ENCODE peak calls at places on chromosome 19, in ten cellular contexts. X, U, L, M, C, N, Q, F, G and I are unnamed samples.

GRCh38 chr19:5030136-5030820 is 61.4 kb downstream of the KDM4B start:
- DNase-seq in M (no peak), Q (no peak), N (no peak), G (no peak), L (no peak), C (no peak), F (no peak), X (no peak), U (no peak), I (no peak)

GRCh38 chr19:7965259-7965841 is 21.9 kb upstream of the TIMM44 start:
- DNase-seq in U (no peak), L (no peak), N (no peak), X (no peak), G (no peak), F (no peak), M (peak; percentile 35), Q (no peak), C (no peak), I (no peak)

GRCh38 chr19:17441241-17442135 is 7.0 kb downstream of the TMEM221 start:
- DNase-seq in X (no peak), M (peak; percentile 43), U (no peak), Q (peak; percentile 69), G (peak; percentile 14), L (no peak), C (no peak), F (peak; percentile 41), N (no peak), I (no peak)

GRCh38 chr19:33740811-33741396 is 55.8 kb upstream of the KCTD15 start:
- DNase-seq in F (peak; percentile 58), L (peak; percentile 24), U (no peak), C (no peak), G (peak; percentile 23), X (no peak), M (peak; percentile 45), N (no peak), Q (peak; percentile 86), I (no peak)

GRCh38 chr19:28847468-28847867 is 365.5 kb downstream of the UQCRFS1 start:
- DNase-seq in N (no peak), C (no peak), M (no peak), Q (peak; percentile 56), G (no peak), X (no peak), L (no peak), U (no peak), F (peak; percentile 14), I (no peak)

GRCh38 chr19:7852851-7853759 is 21.1 kb downstream of the PRR36 start:
- DNase-seq in C (peak; percentile 64), U (peak; percentile 97), M (peak; percentile 86), L (peak; percentile 52), F (peak; percentile 66), X (peak; percentile 96), Q (peak; percentile 88), G (peak; percentile 97), N (peak; percentile 68), I (peak; percentile 91)

GRCh38 chr19:32407004-32407992 is 1.7 kb downstream of the DPY19L3 start:
- DNase-seq in N (peak; percentile 77), G (peak; percentile 77), L (peak; percentile 61), X (no peak), C (no peak), M (peak; percentile 3), F (peak; percentile 93), Q (peak; percentile 10), U (no peak), I (no peak)

GRCh38 chr19:34432797-34433196 is 4.6 kb downstream of the UBA2 start:
- DNase-seq in X (no peak), M (no peak), F (peak; percentile 3), U (no peak), L (peak; percentile 20), C (peak; percentile 58), G (no peak), Q (peak; percentile 18), N (no peak), I (no peak)

GRCh38 chr19:55005684-55006488 is 32.2 kb downstream of the GP6 start:
- DNase-seq in G (peak; percentile 63), Q (peak; percentile 94), U (no peak), X (no peak), N (no peak), F (peak; percentile 1), L (peak; percentile 46), M (peak; percentile 11), C (no peak), I (no peak)

GRCh38 chr19:8204961-8205360 is 4.2 kb upstream of the CERS4 start:
- DNase-seq in L (no peak), U (no peak), G (peak; percentile 95), M (peak; percentile 53), X (peak; percentile 73), F (no peak), N (no peak), C (no peak), Q (no peak), I (no peak)

GRCh38 chr19:14673088-14673487 is 1.6 kb downstream of the ADGRE3 start:
- DNase-seq in X (no peak), F (no peak), G (no peak), N (no peak), C (no peak), U (no peak), M (no peak), L (no peak), Q (no peak), I (no peak)
- H3K4me1 ChIP-seq in X (no peaks in the 10 kb centered on the region), F (no peaks in the 10 kb centered on the region), G (no peaks in the 10 kb centered on the region), N (no peaks in the 10 kb centered on the region), C (no peaks in the 10 kb centered on the region), U (no peaks in the 10 kb centered on the region), M (no peaks in the 10 kb centered on the region), L (no peaks in the 10 kb centered on the region), Q (no peaks in the 10 kb centered on the region), I (no peaks in the 10 kb centered on the region)

DNA sequence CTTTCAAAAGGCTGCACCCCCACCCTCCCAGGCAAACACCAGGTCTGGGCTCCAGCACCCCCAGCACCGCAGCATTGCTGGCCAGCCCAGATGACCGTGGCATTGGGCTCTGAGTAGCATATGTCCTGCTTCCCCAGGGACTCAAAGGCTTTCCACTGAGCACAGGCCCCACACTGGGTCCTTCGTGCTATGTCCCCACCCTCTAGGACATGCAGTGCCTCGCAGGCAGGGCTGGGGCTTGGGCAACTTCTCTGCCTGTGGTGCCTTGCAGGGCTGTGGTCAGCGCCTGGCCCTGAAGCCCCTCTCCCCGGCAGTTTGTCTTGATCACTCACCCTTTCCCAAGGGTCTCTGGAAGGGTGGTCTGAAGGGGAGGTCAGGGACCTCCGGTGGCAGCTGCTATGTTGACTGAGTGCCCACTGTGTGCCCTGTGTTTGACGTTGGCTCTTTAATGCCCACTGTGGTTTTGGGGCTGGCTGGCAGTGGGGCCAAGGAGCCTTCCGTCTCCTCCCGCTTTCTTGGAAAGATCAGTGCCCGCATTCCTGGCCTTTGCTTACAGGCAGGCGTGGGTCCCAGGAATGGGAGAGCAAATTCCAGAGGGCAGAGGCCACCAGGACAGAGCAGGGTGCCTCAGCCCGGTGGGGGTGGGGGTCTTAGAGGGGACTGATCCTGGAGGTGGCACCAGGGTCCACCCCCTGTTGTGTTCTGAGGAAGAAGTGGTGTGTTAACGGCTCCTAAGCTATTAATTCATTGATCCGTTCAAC is 20.3 kb upstream of the CRTC1 start:
- DNase-seq in N (no peak), Q (peak; percentile 35), U (no peak), G (no peak), C (no peak), X (no peak), L (no peak), M (no peak), F (no peak), I (no peak)
- H3K27ac ChIP-seq in N (no peak overlapping the region), Q (no peak overlapping the region), U (no peak overlapping the region), G (no peak overlapping the region), C (no peak overlapping the region), X (no peak overlapping the region), L (no peak overlapping the region), M (no peak overlapping the region), F (no peak overlapping the region), I (peak overlapping the region; percentile 56)

DNA sequence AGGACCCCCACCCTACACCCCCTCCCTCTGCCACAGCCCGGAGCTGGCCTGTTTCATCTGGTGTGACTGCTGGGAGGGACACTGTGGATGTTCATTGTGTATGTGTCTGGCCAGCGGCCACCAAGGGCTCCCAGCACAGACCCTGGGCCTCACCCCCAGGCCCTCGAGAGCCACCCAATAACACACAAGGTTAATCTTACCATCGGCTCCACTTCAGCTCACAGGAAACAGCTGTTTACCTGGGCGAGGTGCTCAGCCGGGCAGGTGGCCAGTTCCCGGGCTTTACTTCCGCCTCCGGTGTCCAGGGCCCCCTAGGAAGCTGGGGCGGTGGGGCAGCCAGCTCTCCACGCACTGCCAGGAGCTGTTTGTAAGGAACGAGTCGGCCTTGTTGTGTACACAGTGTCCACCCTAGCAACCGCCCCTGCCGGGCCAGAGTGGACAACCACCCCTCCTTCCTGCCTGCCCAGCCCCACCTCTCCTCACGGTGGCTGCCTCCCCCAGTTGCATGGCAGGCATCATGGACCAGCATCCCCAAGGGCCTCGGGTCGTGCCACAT is 49.5 kb downstream of the COMP start:
- DNase-seq in M (peak; percentile 47), U (no peak), C (no peak), Q (no peak), X (peak; percentile 83), F (no peak), N (peak; percentile 41), G (peak; percentile 88), L (no peak), I (no peak)
- H3K4me1 ChIP-seq in M (peaks cover 9% of the 10 kb centered on the region), U (no peaks in the 10 kb centered on the region), C (peaks cover 31% of the 10 kb centered on the region), Q (peaks cover 1% of the 10 kb centered on the region), X (peaks cover 43% of the 10 kb centered on the region), F (peaks cover 56% of the 10 kb centered on the region), N (peaks cover 12% of the 10 kb centered on the region), G (peaks cover 53% of the 10 kb centered on the region), L (no peaks in the 10 kb centered on the region), I (peaks cover 17% of the 10 kb centered on the region)

GRCh38 chr19:6415592-6416190 is 8.9 kb downstream of the KHSRP start:
- DNase-seq in F (no peak), M (no peak), G (no peak), L (no peak), X (no peak), Q (no peak), N (no peak), C (no peak), U (no peak), I (no peak)

GRCh38 chr19:6413291-6413690 is 11.3 kb downstream of the KHSRP start:
- DNase-seq in Q (no peak), M (no peak), G (no peak), N (no peak), F (no peak), U (no peak), X (no peak), L (no peak), C (no peak), I (no peak)

GRCh38 chr19:6414793-6415591 is 9.6 kb downstream of the KHSRP start:
- DNase-seq in G (no peak), N (no peak), U (no peak), M (no peak), C (no peak), L (no peak), X (no peak), Q (no peak), F (no peak), I (no peak)

GRCh38 chr19:6412111-6412999 is 12.3 kb downstream of the KHSRP start:
- DNase-seq in U (no peak), L (peak; percentile 9), M (peak; percentile 57), N (peak; percentile 52), F (peak; percentile 27), C (no peak), G (peak; percentile 39), Q (peak; percentile 67), X (no peak), I (no peak)

DNA sequence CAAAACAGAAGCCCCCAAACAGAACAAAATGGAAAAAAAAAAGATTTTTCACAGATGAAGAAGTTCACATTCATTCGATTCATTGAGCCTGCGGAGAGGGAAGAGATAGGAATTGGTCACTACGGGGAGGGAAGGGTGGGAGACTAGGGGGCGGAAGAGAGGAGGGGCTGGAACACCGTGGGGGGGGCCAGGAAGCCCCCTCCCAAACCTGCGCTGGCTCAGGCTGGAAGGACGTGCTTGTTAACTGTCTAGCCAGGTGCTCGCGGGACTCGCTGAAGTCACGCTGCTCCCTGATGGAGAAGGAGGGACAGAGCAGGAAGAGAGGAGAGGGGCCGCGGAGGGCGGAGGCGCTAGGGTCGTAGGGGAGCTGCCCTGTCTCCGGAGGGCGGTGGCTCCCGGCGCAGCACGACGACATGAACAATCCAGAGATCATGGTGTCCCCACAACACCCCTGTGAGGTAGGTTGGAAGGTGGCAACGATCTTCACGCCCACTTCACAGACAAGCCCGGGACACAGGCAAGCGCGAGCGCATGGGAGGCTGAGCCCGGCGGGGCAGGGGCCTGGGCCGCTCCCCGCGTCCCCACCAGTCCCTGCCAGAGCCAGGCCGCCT is 10.5 kb downstream of the KHSRP start:
- DNase-seq in F (no peak), G (no peak), N (no peak), C (no peak), L (no peak), U (no peak), X (no peak), M (no peak), Q (peak; percentile 52), I (no peak)
- H3K27ac ChIP-seq in F (peak overlapping the region; percentile 43), G (no peak overlapping the region), N (no peak overlapping the region), C (no peak overlapping the region), L (no peak overlapping the region), U (no peak overlapping the region), X (no peak overlapping the region), M (no peak overlapping the region), Q (no peak overlapping the region), I (no peak overlapping the region)